ENCODE peak calls at places on chromosomes 13 and 19, in six cellular contexts. I is AG04450; Y is kidney epithelial cell; J is breast epithelium; P is CD4-positive, alpha-beta T cell; K is A673. O is an unnamed sample.

GRCh38 chr13:92991687-92992086 is 234.9 kb upstream of the GPC6 start:
- DNase-seq in J (no peak), K (no peak), Y (no peak), P (no peak), I (no peak), O (no peak)

GRCh38 chr19:44718441-44719261 is 19.7 kb downstream of the CEACAM16 start:
- DNase-seq in P (no peak), I (peak; percentile 7), K (no peak), J (peak; percentile 85), Y (no peak), O (peak; percentile 53)

GRCh38 chr19:38449518-38449917 is 16.0 kb downstream of the RYR1 start:
- DNase-seq in I (no peak), P (no peak), K (no peak), Y (no peak), J (no peak), O (no peak)

GRCh38 chr19:33063356-33064116 is 1.2 kb downstream of the RHPN2 start:
- DNase-seq in I (no peak), P (no peak), Y (no peak), K (peak; percentile 60), J (no peak), O (no peak)

GRCh38 chr13:95447766-95448165 is 104.8 kb upstream of the CLDN10 start:
- DNase-seq in I (no peak), P (no peak), J (no peak), K (no peak), Y (no peak), O (no peak)

GRCh38 chr19:4327252-4327876 is 11.3 kb downstream of the STAP2 start:
- DNase-seq in K (peak; percentile 90), J (peak; percentile 71), Y (no peak), I (no peak), P (no peak), O (peak; percentile 71)

GRCh38 chr19:50331187-50332013 is 2.2 kb upstream of the KCNC3 start:
- DNase-seq in J (no peak), P (no peak), Y (no peak), I (no peak), K (no peak), O (no peak)

GRCh38 chr13:34358811-34359513 is 541.0 kb downstream of the RFC3 start:
- DNase-seq in P (no peak), J (no peak), Y (peak; percentile 28), K (no peak), I (peak; percentile 38), O (no peak)

GRCh38 chr13:42270160-42270856 is 1.6 kb upstream of the AKAP11 start:
- DNase-seq in Y (no peak), K (no peak), J (no peak), P (no peak), I (no peak), O (no peak)

GRCh38 chr13:42271337-42272114 is 426 bp upstream of the AKAP11 start:
- DNase-seq in P (peak; percentile 85), J (peak; percentile 84), K (peak; percentile 98), I (peak; percentile 98), Y (peak; percentile 96), O (peak; percentile 86)

GRCh38 chr13:42272115-42272756 is at the start of gene AKAP11:
- DNase-seq in I (no peak), Y (no peak), J (peak; percentile 52), P (peak; percentile 27), K (peak; percentile 65), O (peak; percentile 71)

GRCh38 chr13:42272776-42273175 is 824 bp downstream of the AKAP11 start:
- DNase-seq in I (no peak), P (no peak), Y (no peak), K (no peak), J (no peak), O (no peak)

DNA sequence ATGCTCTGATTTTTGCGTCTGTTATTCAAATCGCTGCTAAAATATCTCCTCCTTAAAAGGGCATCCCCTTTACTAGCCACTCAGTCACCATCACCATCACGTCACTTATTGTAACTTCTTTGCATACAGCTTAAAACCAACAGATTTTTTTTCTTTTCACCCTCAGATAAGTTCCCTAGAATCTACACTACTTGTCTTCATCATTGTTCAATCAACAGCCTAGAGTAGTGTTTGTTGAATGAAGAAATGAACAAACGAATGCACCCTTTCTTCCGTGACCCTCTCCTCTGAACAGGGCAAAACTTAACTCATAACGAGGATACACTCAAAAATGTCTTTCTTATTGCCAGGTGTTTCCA is 1.1 kb upstream of the AKAP11 start:
- DNase-seq in I (no peak), K (no peak), J (no peak), P (no peak), Y (no peak), O (no peak)
- TF ChIP-seq CTCF in I (no peak), K (no peak), J (no peak), P (no peak), Y (no peak), O (no peak)

DNA sequence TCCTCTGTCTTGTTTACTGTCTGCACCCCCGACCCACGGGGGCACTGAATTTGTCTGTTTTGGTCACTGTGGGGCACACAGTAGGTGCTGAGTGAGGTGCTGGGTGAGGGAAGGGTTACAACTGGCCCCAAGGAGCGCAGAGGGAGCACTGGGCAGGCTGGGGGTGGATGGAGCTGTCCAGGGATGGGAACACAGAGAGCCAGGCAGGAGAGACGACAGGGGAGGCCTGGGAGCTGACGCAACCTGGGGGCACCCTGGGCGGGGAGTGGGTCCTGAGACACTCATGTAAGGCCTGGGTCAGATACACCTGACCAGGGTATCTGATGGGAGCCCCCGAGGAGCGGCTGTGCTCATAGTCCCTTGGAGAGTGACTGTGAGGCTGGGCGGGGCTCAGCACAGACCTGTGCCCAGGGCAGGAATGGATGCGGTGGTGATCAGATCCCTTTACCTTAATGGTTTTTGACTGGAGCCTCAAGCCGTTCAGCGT is 24.8 kb downstream of the ELAVL1 start:
- DNase-seq in K (no peak), P (no peak), I (no peak), Y (no peak), J (no peak), O (no peak)
- TF ChIP-seq CTCF in K (no peak), P (no peak), I (no peak), Y (no peak), J (no peak), O (no peak)

DNA sequence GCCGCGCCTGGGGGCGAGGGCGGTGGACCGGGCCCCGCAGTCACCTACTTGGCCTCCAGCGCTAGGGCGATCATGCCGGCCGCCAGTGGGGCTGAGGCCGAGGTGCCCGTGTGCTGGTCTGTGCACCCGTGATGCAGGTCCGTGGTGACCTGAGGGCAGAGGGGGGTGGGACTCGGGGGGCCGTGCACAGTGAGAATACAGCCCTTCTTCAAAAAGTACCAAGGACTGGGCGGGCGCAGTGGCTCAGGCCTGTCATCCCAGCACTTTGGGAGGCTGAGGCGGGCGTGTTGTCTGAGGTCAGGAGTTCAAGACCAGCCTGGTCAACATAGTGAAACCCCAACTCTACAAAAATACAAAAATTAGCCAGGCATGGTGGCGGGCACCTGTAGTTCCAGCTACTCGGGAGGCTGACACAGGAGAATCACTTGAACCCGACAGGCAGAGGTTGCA is 5.0 kb upstream of the C19orf25 start:
- DNase-seq in P (no peak), Y (no peak), I (no peak), K (no peak), J (no peak), O (no peak)
- TF ChIP-seq CTCF in P (no peak), Y (no peak), I (no peak), K (no peak), J (no peak), O (no peak)

GRCh38 chr19:58300620-58301019 is 4.6 kb upstream of the ERVK3-1 start:
- DNase-seq in J (no peak), K (no peak), I (no peak), P (no peak), Y (no peak), O (no peak)
- TF ChIP-seq CTCF in J (no peak), K (no peak), I (no peak), P (no peak), Y (no peak), O (no peak)

GRCh38 chr13:45492538-45492937 is 27.8 kb downstream of the COG3 start:
- DNase-seq in I (no peak), K (no peak), J (no peak), Y (no peak), P (no peak), O (no peak)

DNA sequence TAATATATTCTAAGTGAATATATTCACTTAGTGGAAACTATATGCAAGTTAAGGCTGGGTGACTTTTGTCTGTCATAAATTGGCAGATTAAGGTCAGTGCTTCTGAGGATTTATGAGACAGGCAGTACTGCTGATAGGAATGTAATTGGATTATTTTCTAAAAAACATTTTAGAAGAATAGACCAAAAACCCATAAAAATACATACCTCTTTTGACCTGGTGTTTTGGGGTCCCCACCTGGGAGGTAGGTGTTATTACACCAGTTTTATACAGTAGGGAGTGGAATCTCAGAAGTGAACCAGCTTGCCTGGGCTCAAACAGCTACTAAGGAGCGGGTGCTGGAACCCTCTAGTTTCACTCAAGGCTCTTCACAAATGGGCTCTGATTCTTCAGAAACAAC is 25.3 kb downstream of the COG3 start:
- DNase-seq in Y (no peak), P (peak; percentile 2), I (no peak), K (peak; percentile 6), J (no peak), O (no peak)
- TF ChIP-seq CTCF in Y (peak; percentile 30), P (peak; percentile 66), I (no peak), K (no peak), J (no peak), O (peak; percentile 20)

GRCh38 chr13:43268632-43269031 is 245.2 kb downstream of the DNAJC15 start:
- DNase-seq in I (no peak), Y (no peak), K (no peak), P (no peak), J (no peak), O (no peak)
- TF ChIP-seq CTCF in I (no peak), Y (no peak), K (no peak), P (no peak), J (no peak), O (no peak)

GRCh38 chr13:101785858-101786257 is 333.4 kb downstream of the ITGBL1 start:
- DNase-seq in Y (peak; percentile 19), J (no peak), I (no peak), K (peak; percentile 58), P (no peak), O (no peak)
- TF ChIP-seq CTCF in Y (peak; percentile 67), J (no peak), I (no peak), K (peak; percentile 51), P (no peak), O (no peak)

DNA sequence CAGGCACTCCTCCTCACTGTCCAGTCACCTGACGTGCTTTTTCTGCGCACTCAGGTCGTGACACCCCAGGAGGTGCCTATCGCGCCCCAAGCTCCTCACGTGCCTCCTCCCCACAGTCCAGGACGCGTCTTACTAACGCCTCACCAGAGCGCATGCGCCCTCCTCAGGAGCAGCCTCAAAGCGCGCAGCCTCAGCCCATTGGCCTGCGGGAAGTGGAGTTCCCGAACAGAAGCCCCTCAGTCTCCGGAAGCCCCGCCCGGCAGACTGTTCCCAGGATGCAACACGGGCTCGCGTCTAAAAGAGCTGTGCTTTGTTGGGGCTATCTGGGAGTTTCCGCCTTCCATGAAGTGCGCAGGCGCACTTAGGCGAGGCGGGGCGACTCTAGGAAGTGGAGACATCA is 8.3 kb upstream of the ZNF556 start:
- DNase-seq in Y (no peak), K (no peak), J (no peak), P (no peak), I (no peak), O (no peak)
- TF ChIP-seq CTCF in Y (no peak), K (no peak), J (no peak), P (no peak), I (no peak), O (no peak)

GRCh38 chr19:54462713-54463530 is 656 bp downstream of the LENG9 start:
- DNase-seq in Y (no peak), K (peak; percentile 84), J (no peak), P (peak; percentile 55), I (no peak), O (no peak)
- TF ChIP-seq CTCF in Y (peak; percentile 19), K (peak; percentile 69), J (no peak), P (no peak), I (peak; percentile 7), O (no peak)